ENCODE peak calls at places on chromosomes 6 and 20, in five cellular contexts. T is T1000; D is KBM-7; B is CD4-positive, CD25-positive, alpha-beta regulatory T cell; Y is tibial artery. C is an unnamed sample.

GRCh38 chr20:49594929-49595311 is 27.0 kb upstream of the PTGIS start:
- DNase-seq in T (no peak), D (no peak), B (no peak), Y (no peak), C (no peak)

GRCh38 chr6:49607391-49607982 is 29.2 kb downstream of the RHAG start:
- DNase-seq in T (no peak), D (no peak), B (no peak), Y (no peak), C (no peak)

GRCh38 chr6:125507987-125508655 is 206.4 kb upstream of the HDDC2 start:
- DNase-seq in T (no peak), D (no peak), B (no peak), Y (no peak), C (no peak)

GRCh38 chr6:16064687-16065086 is 64.2 kb upstream of the MYLIP start:
- DNase-seq in T (no peak), D (peak), B (no peak), Y (no peak), C (no peak)

GRCh38 chr20:52972190-52972937 is at the start of gene TSHZ2:
- DNase-seq in T (peak), D (no peak), B (peak), Y (peak), C (peak)

GRCh38 chr20:20386192-20386591 is 18.3 kb downstream of the INSM1 start:
- DNase-seq in T (no peak), D (no peak), B (no peak), Y (no peak), C (peak)

GRCh38 chr6:14048870-14049269 is 68.7 kb upstream of the CD83 start:
- DNase-seq in T (no peak), D (no peak), B (no peak), Y (no peak), C (no peak)

GRCh38 chr6:38192486-38192885 is 373.0 kb downstream of the ZFAND3 start:
- DNase-seq in T (no peak), D (no peak), B (no peak), Y (no peak), C (no peak)

GRCh38 chr20:18638768-18639167 is 50.9 kb downstream of the DTD1 start:
- DNase-seq in T (no peak), D (no peak), B (no peak), Y (no peak), C (peak)

GRCh38 chr6:56741472-56741871 is 98.8 kb upstream of the DST start:
- DNase-seq in T (no peak), D (no peak), B (no peak), Y (no peak), C (no peak)

GRCh38 chr20:8389381-8390368 is 257.6 kb downstream of the PLCB1 start:
- DNase-seq in T (no peak), D (peak), B (no peak), Y (no peak), C (no peak)

GRCh38 chr6:43432009-43432945 is 4.9 kb downstream of the ABCC10 start:
- DNase-seq in T (no peak), D (no peak), B (no peak), Y (no peak), C (no peak)

GRCh38 chr6:122202576-122203137 is 196.8 kb upstream of the HSF2 start:
- DNase-seq in T (no peak), D (no peak), B (no peak), Y (no peak), C (no peak)

GRCh38 chr20:37669773-37670236 is 24.0 kb upstream of the CTNNBL1 start:
- DNase-seq in T (no peak), D (no peak), B (no peak), Y (no peak), C (no peak)

GRCh38 chr20:38161412-38161774 is 3.7 kb downstream of the TGM2 start:
- DNase-seq in T (no peak), D (no peak), B (no peak), Y (no peak), C (no peak)

GRCh38 chr6:170186909-170187668 is 103.8 kb downstream of the DLL1 start:
- DNase-seq in T (no peak), D (no peak), B (no peak), Y (no peak), C (no peak)

GRCh38 chr6:14983599-14984296 is 262.1 kb upstream of the JARID2 start:
- DNase-seq in T (no peak), D (no peak), B (no peak), Y (no peak), C (no peak)

GRCh38 chr20:1471242-1471641 is 4.6 kb upstream of the NSFL1C start:
- DNase-seq in T (no peak), D (no peak), B (no peak), Y (no peak), C (no peak)

GRCh38 chr6:140956567-140957306 is 1176.0 kb upstream of the GJE1 start:
- DNase-seq in T (no peak), D (no peak), B (no peak), Y (no peak), C (no peak)

GRCh38 chr20:7879883-7880282 is 60.4 kb downstream of the HAO1 start:
- DNase-seq in T (no peak), D (no peak), B (no peak), Y (no peak), C (no peak)

GRCh38 chr6:28597217-28597835 is 71.6 kb downstream of the GPX5 start:
- DNase-seq in T (no peak), D (peak), B (no peak), Y (no peak), C (no peak)

GRCh38 chr20:58880994-58881752 is 28.7 kb downstream of the GNAS start:
- DNase-seq in T (no peak), D (no peak), B (no peak), Y (no peak), C (no peak)

GRCh38 chr20:41499961-41500725 is 118.0 kb downstream of the CHD6 start:
- DNase-seq in T (no peak), D (no peak), B (no peak), Y (no peak), C (no peak)

C was measured in sigmoid colon.